ENCODE peak calls at places on chromosomes 16 and 17, in nine cellular contexts. X, U, H, Q, N, O, E, D and F are unnamed samples.
A peak's percentile ranks its signal among the peaks of the same experiment; 100 is the strongest.

GRCh38 chr17:62093188-62094155 is 28.4 kb upstream of the MED13 start:
- DNase-seq in D (peak; percentile 47), U (no peak), Q (no peak), H (peak; percentile 98), X (no peak), N (no peak), O (no peak), E (no peak), F (no peak)

GRCh38 chr16:31093132-31093703 is 1.4 kb downstream of the VKORC1 start:
- DNase-seq in N (no peak), D (no peak), Q (peak; percentile 7), H (peak; percentile 41), U (no peak), O (peak; percentile 59), X (no peak), E (peak; percentile 87), F (no peak)

GRCh38 chr17:10316986-10317834 is 55.6 kb downstream of the MYH13 start:
- DNase-seq in H (no peak), N (peak; percentile 36), O (peak; percentile 30), X (no peak), D (no peak), Q (peak; percentile 45), U (no peak), E (peak; percentile 94), F (no peak)

GRCh38 chr16:89431158-89431584 is 59.2 kb downstream of the ANKRD11 start:
- DNase-seq in U (no peak), D (peak; percentile 95), H (peak; percentile 80), Q (no peak), N (no peak), E (no peak), O (no peak), X (no peak), F (no peak)

GRCh38 chr17:4049546-4049945 is 85.3 kb upstream of the ATP2A3 start:
- DNase-seq in Q (no peak), X (no peak), U (no peak), H (no peak), O (no peak), D (no peak), N (no peak), E (no peak), F (no peak)

GRCh38 chr16:79658301-79659001 is 57.9 kb upstream of the MAF start:
- DNase-seq in N (no peak), E (no peak), O (no peak), U (no peak), H (peak; percentile 94), X (no peak), Q (no peak), D (peak; percentile 26), F (no peak)

GRCh38 chr17:57356153-57356721 is 99.9 kb downstream of the MSI2 start:
- DNase-seq in X (no peak), Q (no peak), D (no peak), E (no peak), H (no peak), O (peak; percentile 86), N (no peak), U (no peak), F (no peak)

GRCh38 chr16:20925780-20926179 is 25.2 kb downstream of the LYRM1 start:
- DNase-seq in E (no peak), X (no peak), U (no peak), O (no peak), H (no peak), D (no peak), Q (no peak), N (no peak), F (no peak)

GRCh38 chr17:52537368-52537767 is 378.9 kb upstream of the CA10 start:
- DNase-seq in O (no peak), H (no peak), D (no peak), U (no peak), X (no peak), N (no peak), Q (no peak), E (no peak), F (no peak)

GRCh38 chr16:30472328-30472942 is at the start of gene ITGAL:
- DNase-seq in E (no peak), U (peak; percentile 89), Q (peak; percentile 27), D (no peak), H (no peak), O (peak; percentile 90), X (peak; percentile 38), N (no peak), F (peak; percentile 2)

GRCh38 chr17:35749560-35750412 is 3.3 kb downstream of the GAS2L2 start:
- DNase-seq in U (no peak), Q (no peak), H (no peak), D (no peak), O (no peak), E (peak; percentile 82), X (no peak), N (no peak), F (no peak)

GRCh38 chr17:17824780-17825614 is 11.8 kb downstream of the SREBF1 start:
- DNase-seq in X (peak; percentile 37), E (peak; percentile 73), N (no peak), Q (no peak), H (no peak), O (no peak), D (no peak), U (no peak), F (no peak)

GRCh38 chr17:1997587-1998425 is 27.3 kb downstream of the RTN4RL1 start:
- DNase-seq in Q (no peak), D (no peak), N (no peak), E (peak; percentile 94), U (no peak), X (no peak), O (no peak), H (no peak), F (no peak)

GRCh38 chr17:49972486-49973270 is 3.7 kb downstream of the DLX4 start:
- DNase-seq in H (no peak), E (peak; percentile 89), Q (no peak), O (no peak), X (no peak), U (no peak), D (no peak), N (no peak), F (no peak)

DNA sequence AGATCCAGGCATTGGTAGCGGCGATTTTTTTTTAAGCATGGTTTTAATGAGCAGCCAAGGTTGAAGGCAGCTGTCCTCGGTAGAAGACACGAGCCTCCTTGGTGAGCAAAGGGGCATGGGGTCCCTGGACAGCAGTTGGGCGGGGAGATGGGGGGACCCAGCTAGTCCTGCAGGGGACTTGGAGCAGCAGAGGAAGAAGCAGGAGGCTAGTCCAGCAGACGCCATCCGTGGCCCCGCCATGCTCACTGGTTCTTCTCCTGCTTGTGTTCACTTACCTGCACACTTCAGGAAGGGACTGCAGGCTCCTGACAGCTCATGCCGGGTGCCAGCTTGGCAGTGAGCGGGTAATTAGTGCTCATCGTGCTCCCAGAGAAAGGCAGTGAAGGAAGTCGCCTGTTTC is 130.2 kb upstream of the CDH5 start:
- DNase-seq in X (no peak), O (no peak), E (no peak), N (no peak), D (no peak), U (no peak), H (no peak), Q (no peak), F (no peak)
- H3K27ac ChIP-seq in X (no peak overlapping the region), O (no peak overlapping the region), E (no peak overlapping the region), N (no peak overlapping the region), D (no peak overlapping the region), U (no peak overlapping the region), H (no peak overlapping the region), Q (no peak overlapping the region), F (no peak overlapping the region)

GRCh38 chr16:85522842-85523601 is 90.1 kb upstream of the GSE1 start:
- DNase-seq in H (peak; percentile 36), D (no peak), O (no peak), X (no peak), E (no peak), U (no peak), Q (peak; percentile 57), N (no peak), F (no peak)

GRCh38 chr16:85522517-85522841 is 90.6 kb upstream of the GSE1 start:
- DNase-seq in H (no peak), O (no peak), D (no peak), E (no peak), Q (no peak), U (no peak), X (no peak), N (no peak), F (no peak)

GRCh38 chr16:85520853-85521736 is 92.0 kb upstream of the GSE1 start:
- DNase-seq in X (no peak), E (no peak), U (no peak), D (no peak), N (no peak), O (no peak), Q (no peak), H (no peak), F (no peak)

GRCh38 chr16:85519540-85520231 is 93.4 kb upstream of the GSE1 start:
- DNase-seq in E (no peak), O (no peak), N (no peak), H (no peak), Q (no peak), U (no peak), X (no peak), D (no peak), F (no peak)

DNA sequence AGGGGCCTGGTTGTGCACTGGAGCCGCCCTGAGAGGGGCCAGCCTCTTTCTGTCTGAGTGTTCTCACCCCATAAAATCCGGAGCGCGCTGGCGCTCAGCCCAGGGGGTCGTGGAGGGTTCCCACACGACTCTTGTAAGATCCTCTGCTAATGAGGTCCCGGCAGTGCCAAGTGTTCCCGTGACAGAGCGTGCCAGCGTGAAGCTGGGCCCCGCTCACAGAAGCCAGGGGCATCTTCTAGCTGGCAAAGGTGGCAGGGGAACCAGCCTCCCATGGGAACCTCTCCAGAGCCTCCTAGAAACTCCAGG is 91.4 kb upstream of the GSE1 start:
- DNase-seq in D (no peak), O (no peak), U (no peak), Q (no peak), E (no peak), H (no peak), N (no peak), X (no peak), F (no peak)
- H3K27ac ChIP-seq in D (no peak overlapping the region), O (no peak overlapping the region), U (no peak overlapping the region), Q (no peak overlapping the region), E (no peak overlapping the region), H (no peak overlapping the region), N (no peak overlapping the region), X (no peak overlapping the region), F (no peak overlapping the region)

GRCh38 chr17:73304971-73305786 is 6.6 kb downstream of the CDC42EP4 start:
- DNase-seq in Q (peak; percentile 83), N (peak; percentile 72), X (no peak), H (peak; percentile 79), D (no peak), O (no peak), U (no peak), E (peak; percentile 93), F (no peak)
- H3K27ac ChIP-seq in Q (peak overlapping the region; percentile 97), N (peak overlapping the region; percentile 98), X (peak overlapping the region; percentile 99), H (peak overlapping the region; percentile 98), D (peak overlapping the region; percentile 93), O (no peak overlapping the region), U (no peak overlapping the region), E (no peak overlapping the region), F (peak overlapping the region; percentile 48)

DNA sequence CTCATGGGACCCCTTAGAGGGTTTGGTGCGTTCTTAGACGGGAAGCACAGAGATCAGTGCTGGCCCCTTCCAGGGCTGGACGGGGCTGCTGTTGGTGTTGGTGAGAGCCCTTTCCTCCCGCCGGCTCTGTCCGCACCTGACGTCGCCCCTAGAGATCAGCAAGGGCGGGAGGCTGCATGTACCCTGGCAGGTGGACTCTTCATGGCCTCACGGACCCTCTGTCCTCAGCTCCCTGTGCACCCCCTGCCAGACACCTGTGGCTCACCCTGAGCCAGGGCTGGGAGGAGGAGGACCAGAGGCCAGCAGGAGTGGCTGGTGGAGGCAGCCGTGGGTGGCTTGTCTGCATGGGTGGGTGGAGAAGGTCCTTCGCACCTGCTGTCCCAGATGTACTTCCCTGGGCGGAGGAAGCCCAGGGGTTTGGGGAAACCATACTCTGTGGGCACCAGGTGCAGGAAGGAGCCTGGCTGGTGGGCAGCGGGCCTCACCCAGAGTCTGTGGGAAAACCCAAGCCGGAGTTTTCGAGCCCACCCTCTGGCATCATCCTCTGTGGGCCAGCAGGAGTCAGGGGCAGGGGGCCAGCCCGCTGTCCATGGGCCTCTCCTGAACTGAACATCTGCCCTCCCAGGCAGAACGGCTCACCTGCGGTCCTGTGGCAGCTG is 348.6 kb downstream of the SEC14L1 start:
- DNase-seq in D (no peak), E (no peak), N (no peak), H (no peak), X (no peak), Q (no peak), O (no peak), U (no peak), F (no peak)
- H3K27ac ChIP-seq in D (no peak overlapping the region), E (no peak overlapping the region), N (no peak overlapping the region), H (no peak overlapping the region), X (peak overlapping the region; percentile 43), Q (no peak overlapping the region), O (no peak overlapping the region), U (no peak overlapping the region), F (no peak overlapping the region)